ENCODE peak calls at places on chromosomes 12 and 14, in seven cellular contexts. H is iris pigment epithelial cell; Q is COR-L47; D is astrocyte of the hippocampus; C is Kasumi-1; G is mucosa of gallbladder; E is naive thymus-derived CD4-positive, alpha-beta T cell. U is an unnamed sample.

GRCh38 chr14:87824261-87824660 is 168.7 kb downstream of the GALC start:
- DNase-seq in Q (no peak), H (no peak), E (no peak), D (no peak), C (no peak), G (no peak), U (no peak)

GRCh38 chr12:115313929-115314328 is 630.0 kb upstream of the TBX3 start:
- DNase-seq in Q (no peak), C (no peak), G (peak), D (peak), H (peak), E (no peak), U (peak)

GRCh38 chr12:1912580-1913376 is 5.7 kb downstream of the CACNA2D4 start:
- DNase-seq in C (no peak), H (no peak), G (no peak), E (no peak), Q (no peak), D (peak), U (peak)

GRCh38 chr12:5348491-5348890 is 83.4 kb upstream of the NTF3 start:
- DNase-seq in Q (no peak), C (no peak), G (no peak), E (no peak), D (peak), H (no peak), U (no peak)

GRCh38 chr14:90663680-90664079 is 152.6 kb downstream of the TTC7B start:
- DNase-seq in E (no peak), D (no peak), Q (no peak), G (no peak), H (no peak), C (no peak), U (no peak)

GRCh38 chr12:116690016-116690709 is 47.7 kb downstream of the SPRING1 start:
- DNase-seq in C (no peak), D (no peak), H (no peak), Q (no peak), E (no peak), G (no peak), U (no peak)

GRCh38 chr14:88933203-88933602 is 108.8 kb downstream of the TTC8 start:
- DNase-seq in E (no peak), Q (no peak), C (no peak), D (no peak), G (no peak), H (no peak), U (no peak)

GRCh38 chr14:95722525-95723190 is 8.7 kb upstream of the TCL1A start:
- DNase-seq in E (no peak), G (no peak), C (no peak), Q (no peak), D (no peak), H (no peak), U (no peak)

GRCh38 chr14:93720076-93720815 is 68.0 kb downstream of the PRIMA1 start:
- DNase-seq in H (no peak), G (no peak), D (no peak), Q (no peak), E (no peak), C (no peak), U (no peak)

GRCh38 chr12:76666272-76666845 is 97.6 kb upstream of the ZDHHC17 start:
- DNase-seq in Q (no peak), D (peak), E (no peak), H (no peak), C (no peak), G (no peak), U (no peak)

GRCh38 chr12:106078358-106079025 is 60.3 kb downstream of the NUAK1 start:
- DNase-seq in H (peak), Q (no peak), E (no peak), D (peak), G (no peak), C (no peak), U (peak)

GRCh38 chr14:85539510-85539909 is 9.6 kb downstream of the FLRT2 start:
- DNase-seq in E (no peak), G (no peak), D (no peak), Q (no peak), C (no peak), H (no peak), U (no peak)

GRCh38 chr14:100219126-100219785 is 19.7 kb upstream of the YY1 start:
- DNase-seq in D (peak), Q (no peak), E (no peak), H (peak), G (no peak), C (no peak), U (no peak)

GRCh38 chr14:74333909-74334308 is 14.4 kb upstream of the VRTN start:
- DNase-seq in H (peak), E (no peak), D (peak), C (no peak), Q (no peak), G (no peak), U (peak)

GRCh38 chr14:72614365-72614764 is 279.5 kb downstream of the DPF3 start:
- DNase-seq in D (no peak), G (no peak), Q (no peak), E (no peak), C (no peak), H (no peak), U (no peak)

GRCh38 chr14:79265366-79265765 is 945.9 kb downstream of the DIO2 start:
- DNase-seq in D (no peak), H (no peak), C (no peak), E (no peak), G (no peak), Q (no peak), U (no peak)

GRCh38 chr12:2393996-2394395 is 341.2 kb downstream of the CACNA1C start:
- DNase-seq in E (no peak), C (no peak), G (no peak), D (no peak), Q (no peak), H (no peak), U (no peak)

GRCh38 chr14:103696466-103697071 is 18.7 kb downstream of the XRCC3 start:
- DNase-seq in D (peak), G (no peak), C (no peak), E (no peak), H (peak), Q (no peak), U (peak)

U was measured in AG08396.